ENCODE peak calls at places on chromosomes 11 and 22, in seven cellular contexts. One of them, this sample, is unnamed.

GRCh38 chr11:118000850-118001228 is 14.6 kb downstream of the IL10RA start:
- DNase-seq in body of pancreas: no peak
- DNase-seq in colonic mucosa: no peak
- DNase-seq in chondrocyte: no peak
- DNase-seq in tibial artery: no peak
- DNase-seq in AG04450: no peak
- DNase-seq in testis: no peak
- DNase-seq in this sample: no peak

GRCh38 chr11:41245704-41246398 is 213.6 kb downstream of the LRRC4C start:
- DNase-seq in body of pancreas: no peak
- DNase-seq in colonic mucosa: no peak
- DNase-seq in chondrocyte: peak
- DNase-seq in tibial artery: no peak
- DNase-seq in AG04450: no peak
- DNase-seq in testis: no peak
- DNase-seq in this sample: peak

GRCh38 chr22:42343551-42344081 is 73.2 kb upstream of the TCF20 start:
- DNase-seq in body of pancreas: no peak
- DNase-seq in colonic mucosa: no peak
- DNase-seq in chondrocyte: no peak
- DNase-seq in tibial artery: no peak
- DNase-seq in AG04450: no peak
- DNase-seq in testis: no peak
- DNase-seq in this sample: no peak

GRCh38 chr11:862028-862703 is 19.5 kb downstream of the TSPAN4 start:
- DNase-seq in body of pancreas: no peak
- DNase-seq in colonic mucosa: peak
- DNase-seq in chondrocyte: no peak
- DNase-seq in tibial artery: no peak
- DNase-seq in AG04450: no peak
- DNase-seq in testis: no peak
- DNase-seq in this sample: no peak

GRCh38 chr11:77071077-77071476 is 4.3 kb downstream of the CAPN5 start:
- DNase-seq in body of pancreas: no peak
- DNase-seq in colonic mucosa: no peak
- DNase-seq in chondrocyte: peak
- DNase-seq in tibial artery: no peak
- DNase-seq in AG04450: no peak
- DNase-seq in testis: no peak
- DNase-seq in this sample: no peak

GRCh38 chr22:39820266-39820665 is 73.3 kb downstream of the ENTHD1 start:
- DNase-seq in body of pancreas: no peak
- DNase-seq in colonic mucosa: no peak
- DNase-seq in chondrocyte: no peak
- DNase-seq in tibial artery: no peak
- DNase-seq in AG04450: peak
- DNase-seq in testis: no peak
- DNase-seq in this sample: no peak

GRCh38 chr22:21451545-21452520 is 15.4 kb upstream of the TMEM191C start:
- DNase-seq in body of pancreas: no peak
- DNase-seq in colonic mucosa: peak
- DNase-seq in chondrocyte: peak
- DNase-seq in tibial artery: no peak
- DNase-seq in AG04450: no peak
- DNase-seq in testis: peak
- DNase-seq in this sample: no peak

GRCh38 chr11:130213143-130213978 is 53.8 kb downstream of the ST14 start:
- DNase-seq in body of pancreas: peak
- DNase-seq in colonic mucosa: peak
- DNase-seq in chondrocyte: no peak
- DNase-seq in tibial artery: no peak
- DNase-seq in AG04450: no peak
- DNase-seq in testis: peak
- DNase-seq in this sample: peak

GRCh38 chr22:34334893-34335292 is 414.6 kb upstream of the LARGE1 start:
- DNase-seq in body of pancreas: no peak
- DNase-seq in colonic mucosa: no peak
- DNase-seq in chondrocyte: no peak
- DNase-seq in tibial artery: no peak
- DNase-seq in AG04450: no peak
- DNase-seq in testis: no peak
- DNase-seq in this sample: no peak

GRCh38 chr22:45892681-45893461 is 84.1 kb downstream of the WNT7B start:
- DNase-seq in body of pancreas: no peak
- DNase-seq in colonic mucosa: no peak
- DNase-seq in chondrocyte: peak
- DNase-seq in tibial artery: no peak
- DNase-seq in AG04450: no peak
- DNase-seq in testis: no peak
- DNase-seq in this sample: no peak

GRCh38 chr11:64131657-64132387 is 34.1 kb downstream of the MACROD1 start:
- DNase-seq in body of pancreas: no peak
- DNase-seq in colonic mucosa: no peak
- DNase-seq in chondrocyte: no peak
- DNase-seq in tibial artery: no peak
- DNase-seq in AG04450: no peak
- DNase-seq in testis: no peak
- DNase-seq in this sample: no peak

GRCh38 chr11:128244896-128245295 is 342.5 kb downstream of the ETS1 start:
- DNase-seq in body of pancreas: no peak
- DNase-seq in colonic mucosa: no peak
- DNase-seq in chondrocyte: no peak
- DNase-seq in tibial artery: no peak
- DNase-seq in AG04450: no peak
- DNase-seq in testis: no peak
- DNase-seq in this sample: no peak

GRCh38 chr11:61609000-61609969 is 28.4 kb upstream of the SYT7 start:
- DNase-seq in body of pancreas: no peak
- DNase-seq in colonic mucosa: peak
- DNase-seq in chondrocyte: no peak
- DNase-seq in tibial artery: no peak
- DNase-seq in AG04450: no peak
- DNase-seq in testis: no peak
- DNase-seq in this sample: no peak

GRCh38 chr22:47976219-47976618 is 1213.8 kb downstream of the TBC1D22A start:
- DNase-seq in body of pancreas: no peak
- DNase-seq in colonic mucosa: no peak
- DNase-seq in chondrocyte: no peak
- DNase-seq in tibial artery: no peak
- DNase-seq in AG04450: no peak
- DNase-seq in testis: no peak
- DNase-seq in this sample: no peak

GRCh38 chr11:66725646-66726045 is 3.4 kb downstream of the SPTBN2 start:
- DNase-seq in body of pancreas: no peak
- DNase-seq in colonic mucosa: no peak
- DNase-seq in chondrocyte: no peak
- DNase-seq in tibial artery: no peak
- DNase-seq in AG04450: no peak
- DNase-seq in testis: no peak
- DNase-seq in this sample: no peak
- TF ChIP-seq CTCF in body of pancreas: no peak
- TF ChIP-seq CTCF in colonic mucosa: no peak
- TF ChIP-seq CTCF in chondrocyte: no peak
- TF ChIP-seq CTCF in tibial artery: no peak
- TF ChIP-seq CTCF in AG04450: no peak
- TF ChIP-seq CTCF in testis: no peak
- TF ChIP-seq CTCF in this sample: no peak

DNA sequence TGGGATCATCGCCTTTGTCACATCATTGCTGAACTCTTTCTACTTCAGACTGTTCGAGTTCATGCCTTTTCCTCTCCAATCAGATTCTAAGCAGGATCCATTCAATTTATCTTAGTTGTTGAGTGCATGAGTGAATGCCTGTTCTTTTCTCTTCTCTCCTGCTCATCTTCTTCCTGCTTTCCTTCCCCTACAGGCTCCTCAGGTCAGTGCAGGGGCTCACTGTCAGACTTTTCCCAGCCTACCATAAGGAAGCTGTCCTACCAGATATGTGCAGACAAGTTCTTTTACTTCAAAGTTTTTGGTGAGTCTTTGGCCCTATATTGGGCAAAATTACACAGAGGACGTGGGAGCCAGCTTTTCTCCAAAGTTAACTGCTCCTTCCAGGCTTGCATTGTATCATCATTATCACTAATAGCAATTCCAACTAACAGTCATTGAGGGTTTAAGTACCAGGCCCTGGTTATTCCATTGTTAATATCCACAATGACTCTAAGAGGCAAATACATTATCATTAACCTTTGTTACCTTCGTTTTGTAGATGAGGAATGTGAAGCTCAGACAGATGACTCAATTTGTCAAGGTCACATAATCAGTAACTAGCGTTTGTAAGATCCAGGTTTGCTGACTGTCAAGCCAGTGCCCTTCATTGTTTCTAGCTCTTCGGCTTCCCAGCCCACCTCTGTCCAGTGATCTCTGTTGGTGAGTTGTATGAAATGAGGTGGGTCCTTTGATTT is 30.4 kb downstream of the OR6Q1 start:
- DNase-seq in body of pancreas: no peak
- DNase-seq in colonic mucosa: no peak
- DNase-seq in chondrocyte: no peak
- DNase-seq in tibial artery: no peak
- DNase-seq in AG04450: no peak
- DNase-seq in testis: no peak
- DNase-seq in this sample: no peak
- TF ChIP-seq CTCF in body of pancreas: no peak
- TF ChIP-seq CTCF in colonic mucosa: no peak
- TF ChIP-seq CTCF in chondrocyte: no peak
- TF ChIP-seq CTCF in tibial artery: no peak
- TF ChIP-seq CTCF in AG04450: peak
- TF ChIP-seq CTCF in testis: no peak
- TF ChIP-seq CTCF in this sample: no peak

GRCh38 chr22:43534916-43535315 is 123.1 kb downstream of the MPPED1 start:
- DNase-seq in body of pancreas: no peak
- DNase-seq in colonic mucosa: no peak
- DNase-seq in chondrocyte: no peak
- DNase-seq in tibial artery: no peak
- DNase-seq in AG04450: no peak
- DNase-seq in testis: peak
- DNase-seq in this sample: no peak

GRCh38 chr22:43535741-43536140 is 123.9 kb downstream of the MPPED1 start:
- DNase-seq in body of pancreas: no peak
- DNase-seq in colonic mucosa: no peak
- DNase-seq in chondrocyte: no peak
- DNase-seq in tibial artery: no peak
- DNase-seq in AG04450: no peak
- DNase-seq in testis: peak
- DNase-seq in this sample: no peak

GRCh38 chr22:43535336-43535735 is 123.5 kb downstream of the MPPED1 start:
- DNase-seq in body of pancreas: no peak
- DNase-seq in colonic mucosa: no peak
- DNase-seq in chondrocyte: no peak
- DNase-seq in tibial artery: no peak
- DNase-seq in AG04450: no peak
- DNase-seq in testis: peak
- DNase-seq in this sample: no peak

GRCh38 chr22:43539572-43540533 is 128.0 kb downstream of the MPPED1 start:
- DNase-seq in body of pancreas: no peak
- DNase-seq in colonic mucosa: no peak
- DNase-seq in chondrocyte: no peak
- DNase-seq in tibial artery: no peak
- DNase-seq in AG04450: no peak
- DNase-seq in testis: no peak
- DNase-seq in this sample: no peak

DNA sequence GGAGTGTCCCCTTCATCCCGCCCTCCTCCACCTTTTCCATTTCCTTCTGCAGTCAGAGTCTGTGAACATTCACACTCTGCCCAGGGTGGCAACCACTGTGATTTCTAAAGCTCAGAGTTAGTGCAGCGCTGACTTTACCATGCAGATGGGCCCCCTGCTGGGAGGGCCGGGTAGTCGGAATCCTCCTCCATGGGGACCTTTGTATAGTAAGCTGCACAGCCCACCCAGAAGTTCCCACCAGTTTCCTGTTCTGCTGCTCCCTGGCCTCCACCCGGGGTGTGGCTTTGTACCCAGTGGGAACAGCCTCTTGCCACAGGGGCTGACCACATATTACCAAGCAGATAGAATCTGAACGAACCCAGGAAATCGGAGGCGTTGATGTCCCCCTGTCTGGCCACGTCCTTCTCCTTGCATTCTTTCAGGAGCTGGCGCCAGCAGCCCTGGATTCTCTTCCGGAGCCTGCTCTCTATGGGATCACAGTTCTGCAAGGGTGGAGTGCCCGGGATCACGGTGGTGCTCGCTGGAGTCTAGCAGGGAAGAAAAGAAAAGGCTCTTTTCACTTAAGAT is 125.3 kb downstream of the MPPED1 start:
- DNase-seq in body of pancreas: no peak
- DNase-seq in colonic mucosa: no peak
- DNase-seq in chondrocyte: no peak
- DNase-seq in tibial artery: no peak
- DNase-seq in AG04450: no peak
- DNase-seq in testis: no peak
- DNase-seq in this sample: no peak
- TF ChIP-seq CTCF in body of pancreas: no peak
- TF ChIP-seq CTCF in colonic mucosa: no peak
- TF ChIP-seq CTCF in chondrocyte: peak
- TF ChIP-seq CTCF in tibial artery: no peak
- TF ChIP-seq CTCF in AG04450: peak
- TF ChIP-seq CTCF in testis: no peak
- TF ChIP-seq CTCF in this sample: no peak

DNA sequence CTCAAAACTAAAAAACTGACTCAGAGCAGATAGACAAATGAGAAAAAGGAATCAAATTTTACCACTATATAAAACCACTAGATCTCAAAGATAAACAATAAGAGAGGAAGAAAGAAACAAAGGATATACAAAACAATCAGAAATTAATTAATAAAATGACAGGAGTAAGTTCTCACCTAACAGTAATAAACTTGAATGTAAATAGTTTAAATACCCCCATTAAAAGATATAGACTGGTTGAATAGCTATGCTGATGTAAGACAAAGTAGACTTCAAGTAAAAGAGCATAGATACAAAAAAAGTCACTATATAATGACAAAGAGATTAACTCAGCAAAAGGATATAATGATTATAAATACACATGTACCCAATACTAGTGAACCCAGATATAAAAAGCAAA is 72.3 kb upstream of the GNAZ start:
- DNase-seq in body of pancreas: no peak
- DNase-seq in colonic mucosa: no peak
- DNase-seq in chondrocyte: no peak
- DNase-seq in tibial artery: no peak
- DNase-seq in AG04450: no peak
- DNase-seq in testis: no peak
- DNase-seq in this sample: no peak
- TF ChIP-seq CTCF in body of pancreas: no peak
- TF ChIP-seq CTCF in colonic mucosa: no peak
- TF ChIP-seq CTCF in chondrocyte: no peak
- TF ChIP-seq CTCF in tibial artery: no peak
- TF ChIP-seq CTCF in AG04450: no peak
- TF ChIP-seq CTCF in testis: no peak
- TF ChIP-seq CTCF in this sample: no peak